ENCODE peak calls at places on chromosomes 16 and 17, in seven cellular contexts. F is stimulated activated CD4-positive, alpha-beta T cell treated with anti-CD3 and anti-CD28 coated beads, Interleukin-4, amount 100 ng/mL, for 24 hours; A is T follicular helper cell; Y is Daoy; D is esophagus squamous epithelium; T is NCI-H2081; E is adrenal gland. R is an unnamed sample.

GRCh38 chr17:83091257-83092141 is 12.1 kb downstream of the METRNL start:
- DNase-seq in A (no peak), E (peak), Y (peak), D (no peak), T (no peak), F (no peak), R (no peak)

GRCh38 chr17:48671697-48672171 is 45.6 kb upstream of the HOXB9 start:
- DNase-seq in D (no peak), T (peak), E (peak), Y (peak), A (peak), F (peak), R (peak)

GRCh38 chr17:59330314-59330942 is 1.0 kb upstream of the YPEL2 start:
- DNase-seq in T (no peak), D (no peak), F (no peak), A (no peak), Y (no peak), E (peak), R (no peak)

GRCh38 chr16:68229431-68230175 is 6.3 kb downstream of the ESRP2 start:
- DNase-seq in E (peak), F (peak), A (peak), Y (no peak), D (no peak), T (no peak), R (no peak)

GRCh38 chr17:31521632-31522283 is 130.3 kb downstream of the RAB11FIP4 start:
- DNase-seq in A (no peak), F (no peak), Y (no peak), T (no peak), E (no peak), D (no peak), R (no peak)

GRCh38 chr17:72853438-72854415 is 238.8 kb downstream of the SLC39A11 start:
- DNase-seq in A (no peak), T (no peak), D (no peak), F (no peak), Y (no peak), E (no peak), R (no peak)

GRCh38 chr16:47477680-47478079 is 16.5 kb downstream of the PHKB start:
- DNase-seq in F (no peak), T (no peak), D (no peak), E (no peak), Y (peak), A (no peak), R (no peak)

GRCh38 chr16:70793851-70794502 is 7.0 kb downstream of the VAC14 start:
- DNase-seq in E (no peak), Y (no peak), A (no peak), F (no peak), T (no peak), D (no peak), R (no peak)

GRCh38 chr17:43034623-43035293 is 9.7 kb downstream of the RND2 start:
- DNase-seq in Y (no peak), T (no peak), A (no peak), F (no peak), D (no peak), E (no peak), R (no peak)

GRCh38 chr17:50835563-50836231 is at the start of gene WFIKKN2:
- DNase-seq in T (no peak), D (no peak), A (no peak), Y (no peak), E (no peak), F (no peak), R (no peak)

GRCh38 chr17:51085150-51085805 is 35.4 kb downstream of the SPAG9 start:
- DNase-seq in D (no peak), T (no peak), E (no peak), Y (no peak), A (no peak), F (no peak), R (no peak)

GRCh38 chr16:2953706-2954105 is 10.4 kb upstream of the KREMEN2 start:
- DNase-seq in E (no peak), F (no peak), T (no peak), A (no peak), Y (no peak), D (no peak), R (no peak)

GRCh38 chr16:84940670-84941551 is 70.4 kb downstream of the ZDHHC7 start:
- DNase-seq in D (no peak), A (no peak), Y (no peak), E (no peak), T (no peak), F (no peak), R (no peak)

GRCh38 chr17:14052886-14053615 is 16.3 kb upstream of the COX10 start:
- DNase-seq in E (no peak), D (no peak), F (no peak), T (no peak), A (no peak), Y (no peak), R (no peak)

GRCh38 chr17:1312261-1312870 is 32.9 kb downstream of the TRARG1 start:
- DNase-seq in Y (peak), F (no peak), E (peak), D (no peak), T (no peak), A (no peak), R (no peak)

GRCh38 chr16:30658731-30659506 is 688 bp downstream of the FBRS start:
- DNase-seq in T (peak), F (peak), A (peak), Y (no peak), E (peak), D (peak), R (peak)

GRCh38 chr17:61065263-61065773 is 334.3 kb upstream of the TBX2 start:
- DNase-seq in T (no peak), F (no peak), E (peak), A (no peak), Y (peak), D (no peak), R (no peak)

GRCh38 chr16:68640972-68641371 is 4.1 kb upstream of the CDH3 start:
- DNase-seq in F (no peak), T (no peak), A (no peak), D (no peak), E (no peak), Y (peak), R (no peak)

GRCh38 chr16:1146409-1146808 is 6.5 kb upstream of the CACNA1H start:
- DNase-seq in T (no peak), D (no peak), A (no peak), Y (no peak), F (no peak), E (no peak), R (no peak)

GRCh38 chr17:12365805-12366204 is 299.9 kb upstream of the MYOCD start:
- DNase-seq in T (no peak), E (no peak), D (no peak), A (no peak), Y (no peak), F (no peak), R (no peak)

R was measured in head of caudate nucleus.